ENCODE peak calls at places on chromosomes 7 and 10, in four cellular contexts. V, X, G and H are unnamed samples.
A peak's percentile ranks its signal among the peaks of the same experiment; 100 is the strongest.

GRCh38 chr10:7763929-7764328 is 23.9 kb downstream of the KIN start:
- DNase-seq in V (no peak), X (no peak), G (no peak), H (no peak)

GRCh38 chr10:11425288-11425595 is 186.2 kb downstream of the USP6NL start:
- DNase-seq in V (no peak), X (no peak), G (no peak), H (no peak)

GRCh38 chr7:45363669-45364068 is 206.1 kb downstream of the RAMP3 start:
- DNase-seq in V (no peak), X (no peak), G (no peak), H (no peak)

GRCh38 chr7:33661430-33662160 is 243.7 kb upstream of the BMPER start:
- DNase-seq in V (no peak), X (no peak), G (no peak), H (no peak)

GRCh38 chr7:90212149-90212495 is 582 bp downstream of the STEAP2 start:
- DNase-seq in V (no peak), X (no peak), G (peak; percentile 12), H (no peak)

GRCh38 chr7:100465702-100466311 is 1.7 kb upstream of the SPACDR start:
- DNase-seq in V (peak; percentile 51), X (peak; percentile 92), G (no peak), H (no peak)

GRCh38 chr7:135189221-135189662 is 18.7 kb upstream of the CYREN start:
- DNase-seq in V (no peak), X (no peak), G (no peak), H (no peak)

GRCh38 chr10:77436257-77436780 is 201.3 kb downstream of the KCNMA1 start:
- DNase-seq in V (no peak), X (no peak), G (no peak), H (no peak)

GRCh38 chr7:46133741-46134140 is 212.7 kb upstream of the IGFBP3 start:
- DNase-seq in V (no peak), X (no peak), G (no peak), H (no peak)

GRCh38 chr7:84021292-84021898 is 173.2 kb downstream of the SEMA3A start:
- DNase-seq in V (no peak), X (no peak), G (no peak), H (no peak)

GRCh38 chr7:28409716-28410627 is 2.3 kb upstream of the CREB5 start:
- DNase-seq in V (peak; percentile 42), X (peak; percentile 57), G (peak; percentile 20), H (peak; percentile 25)

GRCh38 chr10:101066146-101066889 is 4.5 kb downstream of the KAZALD1 start:
- DNase-seq in V (peak; percentile 65), X (peak; percentile 65), G (no peak), H (peak; percentile 48)

GRCh38 chr10:129926066-129927055 is 37.7 kb downstream of the EBF3 start:
- DNase-seq in V (no peak), X (no peak), G (no peak), H (no peak)

GRCh38 chr10:69123306-69123746 is 652 bp upstream of the VPS26A start:
- DNase-seq in V (peak; percentile 60), X (no peak), G (peak; percentile 31), H (no peak)

GRCh38 chr10:15571570-15571969 is 148.2 kb downstream of the ITGA8 start:
- DNase-seq in V (no peak), X (no peak), G (peak; percentile 22), H (no peak)

GRCh38 chr7:150317748-150318444 is 5.3 kb upstream of the LRRC61 start:
- DNase-seq in V (no peak), X (no peak), G (no peak), H (no peak)

GRCh38 chr7:100963386-100963785 is 6.0 kb upstream of the MUC12 start:
- DNase-seq in V (no peak), X (no peak), G (no peak), H (no peak)

GRCh38 chr10:127485153-127485857 is 63.8 kb upstream of the NPS start:
- DNase-seq in V (peak; percentile 52), X (no peak), G (no peak), H (no peak)

GRCh38 chr10:71296086-71296485 is 23.0 kb upstream of the SLC29A3 start:
- DNase-seq in V (no peak), X (no peak), G (no peak), H (no peak)

GRCh38 chr10:44064987-44065787 is 319.7 kb downstream of the CXCL12 start:
- DNase-seq in V (no peak), X (no peak), G (no peak), H (no peak)

GRCh38 chr7:21469894-21470293 is 42.0 kb downstream of the SP4 start:
- DNase-seq in V (no peak), X (no peak), G (no peak), H (no peak)

GRCh38 chr7:127792528-127793342 is 140.7 kb downstream of the SND1 start:
- DNase-seq in V (peak; percentile 44), X (no peak), G (no peak), H (no peak)

GRCh38 chr10:34121125-34121973 is 693.7 kb downstream of the PARD3 start:
- DNase-seq in V (no peak), X (no peak), G (no peak), H (no peak)

GRCh38 chr7:67616517-67616916 is 619.9 kb downstream of the TYW1 start:
- DNase-seq in V (no peak), X (no peak), G (no peak), H (no peak)

GRCh38 chr7:50974240-50974639 is 191.5 kb upstream of the GRB10 start:
- DNase-seq in V (no peak), X (no peak), G (no peak), H (no peak)

GRCh38 chr7:113321201-113321600 is 202.8 kb upstream of the SMIM30 start:
- DNase-seq in V (peak; percentile 2), X (no peak), G (no peak), H (no peak)

GRCh38 chr10:87771871-87772500 is 46.0 kb downstream of the ATAD1 start:
- DNase-seq in V (peak; percentile 39), X (no peak), G (no peak), H (no peak)

GRCh38 chr7:15461576-15461975 is 100.2 kb downstream of the AGMO start:
- DNase-seq in V (peak; percentile 70), X (no peak), G (no peak), H (no peak)

GRCh38 chr10:10878944-10879343 is 138.7 kb upstream of the CELF2 start:
- DNase-seq in V (no peak), X (no peak), G (no peak), H (no peak)

GRCh38 chr10:15672469-15672868 is 47.3 kb downstream of the ITGA8 start:
- DNase-seq in V (no peak), X (no peak), G (no peak), H (no peak)

GRCh38 chr10:6348091-6348862 is 145.5 kb downstream of the PFKFB3 start:
- DNase-seq in V (no peak), X (peak; percentile 70), G (peak; percentile 17), H (peak; percentile 65)

GRCh38 chr7:87475359-87476178 is at the start of gene ABCB4:
- DNase-seq in V (no peak), X (no peak), G (no peak), H (peak; percentile 50)

GRCh38 chr10:11463111-11463510 is 148.3 kb downstream of the USP6NL start:
- DNase-seq in V (no peak), X (no peak), G (no peak), H (no peak)

GRCh38 chr10:24723788-24724380 is at the start of gene ARHGAP21:
- DNase-seq in V (peak; percentile 84), X (peak; percentile 85), G (peak; percentile 73), H (peak; percentile 51)

GRCh38 chr7:85000973-85001372 is 185.9 kb downstream of the SEMA3D start:
- DNase-seq in V (no peak), X (no peak), G (no peak), H (no peak)

GRCh38 chr10:78381072-78381471 is 347.4 kb downstream of the RPS24 start:
- DNase-seq in V (no peak), X (no peak), G (no peak), H (no peak)

GRCh38 chr10:97542169-97543024 is 30.2 kb upstream of the ANKRD2 start:
- DNase-seq in V (peak; percentile 97), X (peak; percentile 93), G (peak; percentile 69), H (no peak)

GRCh38 chr10:27794157-27794556 is 48.5 kb upstream of the MKX start:
- DNase-seq in V (peak; percentile 13), X (no peak), G (no peak), H (no peak)

GRCh38 chr7:115113776-115114175 is 191.9 kb downstream of the MDFIC start:
- DNase-seq in V (no peak), X (no peak), G (peak; percentile 55), H (no peak)
- TF ChIP-seq CTCF in V (no peak), X (no peak), G (no peak), H (no peak)

DNA sequence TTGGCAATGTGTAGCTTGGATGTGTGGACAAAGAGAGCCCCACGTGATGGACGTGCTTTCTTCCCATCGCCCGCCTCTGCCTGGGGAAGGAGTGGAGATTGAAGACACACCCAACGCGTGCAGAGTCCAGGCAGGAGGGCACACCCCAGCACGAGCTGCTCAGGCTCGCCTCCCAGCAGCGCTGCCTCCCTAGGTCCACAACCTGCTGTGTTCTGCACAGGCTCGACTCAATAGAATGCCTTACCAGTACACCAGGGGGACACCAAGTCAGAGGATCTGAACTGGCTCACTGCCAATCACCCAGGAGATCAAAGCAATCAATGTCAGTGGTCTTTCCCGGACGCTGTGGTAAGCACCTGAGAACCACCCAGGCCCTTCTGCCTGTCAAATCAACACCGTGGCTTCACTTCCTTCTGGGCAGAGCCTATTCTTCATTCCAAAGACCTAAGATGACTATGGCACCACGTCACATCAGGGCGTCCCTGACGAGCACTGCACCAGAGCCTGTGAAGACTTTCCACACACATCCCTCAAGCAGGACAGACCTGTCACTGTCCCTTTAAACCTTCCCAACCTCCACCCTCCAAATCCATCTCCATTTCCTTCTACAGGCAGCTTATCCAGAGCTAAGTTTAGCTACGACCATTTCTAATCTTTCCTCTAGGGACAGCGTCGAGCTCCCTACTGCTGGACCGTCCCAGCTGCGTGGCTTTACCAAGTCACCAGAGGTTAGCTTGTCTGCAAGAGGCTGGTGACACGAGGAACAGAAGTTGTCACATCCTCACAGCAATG is 72.3 kb downstream of the AMZ1 start:
- DNase-seq in V (peak; percentile 63), X (no peak), G (peak; percentile 53), H (no peak)
- TF ChIP-seq CTCF in V (peak; percentile 57), X (peak; percentile 31), G (no peak), H (no peak)

GRCh38 chr7:92778972-92779371 is 57.4 kb downstream of the CDK6 start:
- DNase-seq in V (peak; percentile 36), X (no peak), G (peak; percentile 93), H (no peak)
- TF ChIP-seq CTCF in V (no peak), X (no peak), G (no peak), H (no peak)

DNA sequence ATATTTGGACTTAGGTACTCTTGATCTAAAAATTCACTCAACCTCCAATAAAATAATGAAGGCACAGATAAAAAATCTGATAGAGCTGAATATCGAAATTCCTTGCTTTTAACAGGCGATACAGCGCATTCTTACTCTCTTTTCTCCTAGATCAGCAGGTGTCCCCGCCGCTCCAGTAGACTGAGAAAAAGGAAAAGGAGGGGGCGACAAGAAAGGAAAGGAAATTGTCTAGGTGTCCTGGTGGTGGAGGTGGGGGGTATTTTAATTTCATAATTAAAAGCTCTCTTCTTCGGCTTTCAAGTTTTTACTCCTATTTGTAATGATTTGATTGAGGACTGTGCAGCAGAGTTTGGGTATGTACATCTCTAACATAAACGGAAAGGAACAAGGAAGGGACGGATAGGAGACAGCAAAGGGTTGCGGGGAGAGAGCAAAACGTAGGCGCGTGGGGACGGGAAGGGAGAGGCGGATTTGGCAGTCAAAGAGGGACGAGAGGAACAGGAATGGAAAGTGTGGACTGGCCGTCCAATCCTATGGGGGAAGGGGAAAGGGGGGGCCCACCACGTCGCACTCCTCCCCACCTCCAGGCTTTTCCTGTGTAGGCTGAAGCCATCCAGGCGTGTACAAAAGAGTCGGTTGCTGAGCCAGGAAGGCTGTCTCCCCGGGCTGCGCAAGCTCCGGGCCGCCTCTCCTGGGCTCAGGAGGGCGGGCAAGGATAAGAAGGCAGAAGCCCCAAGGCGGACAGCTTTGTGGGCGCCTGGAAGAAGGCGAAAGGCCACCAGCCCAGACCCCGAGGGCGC is 875 bp upstream of the HECTD2 start:
- DNase-seq in V (peak; percentile 61), X (peak; percentile 83), G (peak; percentile 76), H (no peak)
- TF ChIP-seq CTCF in V (peak; percentile 1), X (no peak), G (no peak), H (no peak)